ENCODE peak calls at places on chromosomes 4 and X, in eight cellular contexts. One of them, this sample, is unnamed. For H3K9me3 and H3K4me1, the result is how much of the 10 kb centered on the place peaks cover.

GRCh38 chrX:40155617-40156471 is 58.1 kb upstream of the BCOR start:
- DNase-seq in Peyer's patch: no peak
- DNase-seq in cardiac muscle cell: no peak
- DNase-seq in ovary: peak
- DNase-seq in MM.1S: no peak
- DNase-seq in mammary epithelial cell: no peak
- DNase-seq in suprapubic skin: no peak
- DNase-seq in stomach: no peak
- DNase-seq in this sample: no peak

GRCh38 chrX:21741378-21741777 is 16.5 kb downstream of the SMPX start:
- DNase-seq in Peyer's patch: no peak
- DNase-seq in cardiac muscle cell: no peak
- DNase-seq in ovary: no peak
- DNase-seq in MM.1S: no peak
- DNase-seq in mammary epithelial cell: no peak
- DNase-seq in suprapubic skin: no peak
- DNase-seq in stomach: no peak
- DNase-seq in this sample: no peak

GRCh38 chrX:9052081-9052480 is 18.2 kb upstream of the FAM9B start:
- DNase-seq in Peyer's patch: no peak
- DNase-seq in cardiac muscle cell: no peak
- DNase-seq in ovary: no peak
- DNase-seq in MM.1S: no peak
- DNase-seq in mammary epithelial cell: no peak
- DNase-seq in suprapubic skin: no peak
- DNase-seq in stomach: no peak
- DNase-seq in this sample: no peak

GRCh38 chr4:177051473-177052060 is 258.1 kb upstream of the NEIL3 start:
- DNase-seq in Peyer's patch: no peak
- DNase-seq in cardiac muscle cell: peak
- DNase-seq in ovary: no peak
- DNase-seq in MM.1S: peak
- DNase-seq in mammary epithelial cell: peak
- DNase-seq in suprapubic skin: no peak
- DNase-seq in stomach: no peak
- DNase-seq in this sample: peak

GRCh38 chr4:4860381-4860802 is 927 bp downstream of the MSX1 start:
- DNase-seq in Peyer's patch: no peak
- DNase-seq in cardiac muscle cell: no peak
- DNase-seq in ovary: no peak
- DNase-seq in MM.1S: peak
- DNase-seq in mammary epithelial cell: no peak
- DNase-seq in suprapubic skin: no peak
- DNase-seq in stomach: no peak
- DNase-seq in this sample: no peak

GRCh38 chr4:107931775-107932321 is 499 bp downstream of the CYP2U1 start:
- DNase-seq in Peyer's patch: no peak
- DNase-seq in cardiac muscle cell: no peak
- DNase-seq in ovary: no peak
- DNase-seq in MM.1S: peak
- DNase-seq in mammary epithelial cell: no peak
- DNase-seq in suprapubic skin: peak
- DNase-seq in stomach: no peak
- DNase-seq in this sample: no peak

GRCh38 chr4:182015893-182016292 is 227.3 kb upstream of the TENM3 start:
- DNase-seq in Peyer's patch: no peak
- DNase-seq in cardiac muscle cell: no peak
- DNase-seq in ovary: no peak
- DNase-seq in MM.1S: no peak
- DNase-seq in mammary epithelial cell: peak
- DNase-seq in suprapubic skin: no peak
- DNase-seq in stomach: no peak
- DNase-seq in this sample: no peak

GRCh38 chrX:153627675-153628111 is 19.3 kb upstream of the DUSP9 start:
- DNase-seq in Peyer's patch: no peak
- DNase-seq in cardiac muscle cell: no peak
- DNase-seq in ovary: no peak
- DNase-seq in MM.1S: no peak
- DNase-seq in mammary epithelial cell: no peak
- DNase-seq in suprapubic skin: no peak
- DNase-seq in stomach: no peak
- DNase-seq in this sample: no peak

GRCh38 chr4:1337376-1337831 is 9.6 kb upstream of the UVSSA start:
- DNase-seq in Peyer's patch: peak
- DNase-seq in cardiac muscle cell: no peak
- DNase-seq in ovary: no peak
- DNase-seq in MM.1S: no peak
- DNase-seq in mammary epithelial cell: peak
- DNase-seq in suprapubic skin: no peak
- DNase-seq in stomach: peak
- DNase-seq in this sample: no peak

GRCh38 chrX:138710311-138710791 is 1.2 kb downstream of the FGF13 start:
- DNase-seq in Peyer's patch: no peak
- DNase-seq in cardiac muscle cell: peak
- DNase-seq in ovary: peak
- DNase-seq in MM.1S: no peak
- DNase-seq in mammary epithelial cell: no peak
- DNase-seq in suprapubic skin: peak
- DNase-seq in stomach: no peak
- DNase-seq in this sample: no peak

GRCh38 chr4:147596976-147597375 is 20.2 kb upstream of the TMEM184C start:
- DNase-seq in Peyer's patch: no peak
- DNase-seq in cardiac muscle cell: no peak
- DNase-seq in ovary: no peak
- DNase-seq in MM.1S: no peak
- DNase-seq in mammary epithelial cell: peak
- DNase-seq in suprapubic skin: no peak
- DNase-seq in stomach: peak
- DNase-seq in this sample: no peak

GRCh38 chr4:11428701-11429571 is at the start of gene HS3ST1:
- DNase-seq in Peyer's patch: peak
- DNase-seq in cardiac muscle cell: peak
- DNase-seq in ovary: peak
- DNase-seq in MM.1S: peak
- DNase-seq in mammary epithelial cell: peak
- DNase-seq in suprapubic skin: peak
- DNase-seq in stomach: peak
- DNase-seq in this sample: no peak

GRCh38 chrX:113512700-113513395 is 672.2 kb upstream of the AMOT start:
- DNase-seq in Peyer's patch: no peak
- DNase-seq in cardiac muscle cell: no peak
- DNase-seq in ovary: no peak
- DNase-seq in MM.1S: no peak
- DNase-seq in mammary epithelial cell: peak
- DNase-seq in suprapubic skin: no peak
- DNase-seq in stomach: no peak
- DNase-seq in this sample: no peak

GRCh38 chr4:186190456-186191265 is 706 bp upstream of the CYP4V2 start:
- DNase-seq in Peyer's patch: no peak
- DNase-seq in cardiac muscle cell: peak
- DNase-seq in ovary: peak
- DNase-seq in MM.1S: peak
- DNase-seq in mammary epithelial cell: no peak
- DNase-seq in suprapubic skin: no peak
- DNase-seq in stomach: no peak
- DNase-seq in this sample: peak

GRCh38 chr4:139607302-139608060 is 51.5 kb upstream of the SETD7 start:
- DNase-seq in Peyer's patch: no peak
- DNase-seq in cardiac muscle cell: no peak
- DNase-seq in ovary: no peak
- DNase-seq in MM.1S: no peak
- DNase-seq in mammary epithelial cell: no peak
- DNase-seq in suprapubic skin: no peak
- DNase-seq in stomach: no peak
- DNase-seq in this sample: no peak

GRCh38 chrX:96551320-96551872 is 133.2 kb upstream of the DIAPH2 start:
- DNase-seq in Peyer's patch: no peak
- DNase-seq in cardiac muscle cell: no peak
- DNase-seq in ovary: no peak
- DNase-seq in MM.1S: no peak
- DNase-seq in mammary epithelial cell: no peak
- DNase-seq in suprapubic skin: no peak
- DNase-seq in stomach: no peak
- DNase-seq in this sample: no peak

GRCh38 chr4:110275871-110276270 is 77.5 kb upstream of the ELOVL6 start:
- DNase-seq in Peyer's patch: no peak
- DNase-seq in cardiac muscle cell: no peak
- DNase-seq in ovary: no peak
- DNase-seq in MM.1S: no peak
- DNase-seq in mammary epithelial cell: peak
- DNase-seq in suprapubic skin: no peak
- DNase-seq in stomach: no peak
- DNase-seq in this sample: no peak

GRCh38 chrX:20015945-20016617 is 25.2 kb upstream of the BCLAF3 start:
- DNase-seq in Peyer's patch: no peak
- DNase-seq in cardiac muscle cell: no peak
- DNase-seq in ovary: no peak
- DNase-seq in MM.1S: no peak
- DNase-seq in mammary epithelial cell: no peak
- DNase-seq in suprapubic skin: no peak
- DNase-seq in stomach: no peak
- DNase-seq in this sample: no peak

GRCh38 chrX:20015422-20015821 is 24.6 kb upstream of the BCLAF3 start:
- DNase-seq in Peyer's patch: no peak
- DNase-seq in cardiac muscle cell: no peak
- DNase-seq in ovary: no peak
- DNase-seq in MM.1S: no peak
- DNase-seq in mammary epithelial cell: no peak
- DNase-seq in suprapubic skin: no peak
- DNase-seq in stomach: no peak
- DNase-seq in this sample: no peak

GRCh38 chrX:20011608-20012007 is 20.7 kb upstream of the BCLAF3 start:
- DNase-seq in Peyer's patch: no peak
- DNase-seq in cardiac muscle cell: no peak
- DNase-seq in ovary: no peak
- DNase-seq in MM.1S: no peak
- DNase-seq in mammary epithelial cell: no peak
- DNase-seq in suprapubic skin: no peak
- DNase-seq in stomach: no peak
- DNase-seq in this sample: no peak

GRCh38 chrX:20019672-20020365 is 29.0 kb upstream of the BCLAF3 start:
- DNase-seq in Peyer's patch: no peak
- DNase-seq in cardiac muscle cell: no peak
- DNase-seq in ovary: no peak
- DNase-seq in MM.1S: no peak
- DNase-seq in mammary epithelial cell: no peak
- DNase-seq in suprapubic skin: no peak
- DNase-seq in stomach: no peak
- DNase-seq in this sample: no peak

DNA sequence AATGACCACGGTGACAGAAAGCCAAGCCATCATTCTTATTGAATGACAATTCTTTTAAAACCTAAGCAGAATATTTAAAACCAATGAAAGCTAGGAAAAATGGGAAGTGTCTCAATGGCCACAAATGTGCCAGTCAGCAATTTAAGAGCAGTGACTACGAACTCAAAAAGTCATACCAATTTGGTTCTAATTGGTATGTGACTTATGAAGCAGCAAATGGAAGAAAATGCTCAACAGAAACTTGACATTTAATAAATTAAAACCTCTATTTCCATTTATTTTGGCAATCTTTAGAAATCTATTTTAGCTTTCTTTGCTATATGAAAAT is 25.7 kb upstream of the BCLAF3 start:
- DNase-seq in Peyer's patch: no peak
- DNase-seq in cardiac muscle cell: no peak
- DNase-seq in ovary: no peak
- DNase-seq in MM.1S: no peak
- DNase-seq in mammary epithelial cell: no peak
- DNase-seq in suprapubic skin: no peak
- DNase-seq in stomach: no peak
- DNase-seq in this sample: no peak
- H3K9me3 ChIP-seq in Peyer's patch: under half
- H3K9me3 ChIP-seq in cardiac muscle cell: under half
- H3K9me3 ChIP-seq in ovary: under half
- H3K9me3 ChIP-seq in MM.1S: under half
- H3K9me3 ChIP-seq in mammary epithelial cell: under half
- H3K9me3 ChIP-seq in suprapubic skin: under half
- H3K9me3 ChIP-seq in stomach: under half
- H3K9me3 ChIP-seq in this sample: under half

GRCh38 chrX:154738013-154738738 is 12.7 kb downstream of the GAB3 start:
- DNase-seq in Peyer's patch: no peak
- DNase-seq in cardiac muscle cell: no peak
- DNase-seq in ovary: no peak
- DNase-seq in MM.1S: no peak
- DNase-seq in mammary epithelial cell: peak
- DNase-seq in suprapubic skin: no peak
- DNase-seq in stomach: no peak
- DNase-seq in this sample: no peak
- H3K4me1 ChIP-seq in Peyer's patch: under half
- H3K4me1 ChIP-seq in cardiac muscle cell: under half
- H3K4me1 ChIP-seq in ovary: under half
- H3K4me1 ChIP-seq in MM.1S: under half
- H3K4me1 ChIP-seq in mammary epithelial cell: under half
- H3K4me1 ChIP-seq in suprapubic skin: under half
- H3K4me1 ChIP-seq in stomach: under half
- H3K4me1 ChIP-seq in this sample: under half

DNA sequence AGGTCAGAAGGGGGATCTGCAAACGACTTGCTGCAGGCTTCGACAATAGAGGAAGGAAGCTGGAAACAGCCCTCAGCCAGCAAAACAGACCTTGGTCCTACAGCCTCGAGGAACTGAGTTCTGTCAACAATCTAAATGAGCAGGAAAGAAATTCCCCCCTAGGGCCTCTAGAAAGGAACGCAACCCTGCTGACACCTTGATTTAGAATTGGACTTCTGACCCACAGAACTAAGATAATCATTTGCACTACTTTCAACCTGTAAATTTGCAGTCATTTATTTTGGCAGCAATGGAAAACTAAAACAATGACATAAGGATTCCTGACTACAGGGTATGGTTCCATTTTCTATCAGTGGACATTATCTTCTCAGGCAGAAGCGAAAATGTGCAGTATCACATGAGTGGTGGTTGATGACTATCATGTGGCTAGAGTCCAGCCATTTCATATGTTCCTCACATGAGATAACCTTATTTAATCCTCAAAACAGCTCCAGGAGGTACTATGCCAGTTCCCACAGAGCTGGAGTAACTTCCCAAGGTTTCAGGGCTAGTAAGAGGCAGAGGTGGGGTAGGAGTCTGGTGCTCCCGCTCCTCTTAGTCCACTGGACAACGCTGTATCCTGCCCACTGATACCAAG is 61.6 kb downstream of the SAT1 start:
- DNase-seq in Peyer's patch: no peak
- DNase-seq in cardiac muscle cell: peak
- DNase-seq in ovary: no peak
- DNase-seq in MM.1S: no peak
- DNase-seq in mammary epithelial cell: no peak
- DNase-seq in suprapubic skin: no peak
- DNase-seq in stomach: peak
- DNase-seq in this sample: peak
- TF ChIP-seq CTCF in Peyer's patch: no peak
- TF ChIP-seq CTCF in cardiac muscle cell: no peak
- TF ChIP-seq CTCF in ovary: no peak
- TF ChIP-seq CTCF in MM.1S: no peak
- TF ChIP-seq CTCF in mammary epithelial cell: no peak
- TF ChIP-seq CTCF in suprapubic skin: no peak
- TF ChIP-seq CTCF in stomach: no peak
- TF ChIP-seq CTCF in this sample: no peak

DNA sequence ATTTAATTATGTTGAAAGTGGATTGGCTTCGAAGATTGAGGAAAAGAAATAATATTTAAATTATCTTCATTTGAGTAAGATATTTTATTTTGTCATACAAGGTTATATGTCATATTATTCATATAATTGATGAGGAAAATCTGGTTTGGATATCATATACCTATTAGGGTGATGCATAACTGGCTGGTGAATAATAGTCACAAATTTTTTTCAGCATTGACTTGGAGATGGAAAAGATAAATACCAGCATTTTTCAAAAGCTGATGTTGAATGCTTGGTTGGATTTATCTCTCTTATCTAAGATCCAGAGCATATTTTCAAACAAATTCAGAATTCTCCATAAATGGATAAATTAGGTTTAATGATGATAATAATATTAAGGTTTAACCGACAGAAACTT is 93.5 kb upstream of the SLIT2 start:
- DNase-seq in Peyer's patch: no peak
- DNase-seq in cardiac muscle cell: no peak
- DNase-seq in ovary: no peak
- DNase-seq in MM.1S: no peak
- DNase-seq in mammary epithelial cell: no peak
- DNase-seq in suprapubic skin: no peak
- DNase-seq in stomach: no peak
- DNase-seq in this sample: no peak
- H3K9me3 ChIP-seq in Peyer's patch: under half
- H3K9me3 ChIP-seq in cardiac muscle cell: under half
- H3K9me3 ChIP-seq in ovary: under half
- H3K9me3 ChIP-seq in MM.1S: under half
- H3K9me3 ChIP-seq in mammary epithelial cell: under half
- H3K9me3 ChIP-seq in suprapubic skin: under half
- H3K9me3 ChIP-seq in stomach: under half
- H3K9me3 ChIP-seq in this sample: under half

This sample was measured in BE2C.